ENCODE peak calls at places on chromosomes 11 and 22, in four cellular contexts. N is heart right ventricle, H is uterus, E is transverse colon. A is an unnamed sample.

GRCh38 chr11:862704-863388 is 20.2 kb downstream of the TSPAN4 start:
- DNase-seq in N (no peak), H (no peak), E (no peak), A (no peak)

GRCh38 chr22:24506802-24507438 is 11.8 kb downstream of the UPB1 start:
- DNase-seq in N (no peak), H (no peak), E (no peak), A (no peak)

GRCh38 chr11:44634401-44635281 is 69.2 kb downstream of the CD82 start:
- DNase-seq in N (peak), H (peak), E (peak), A (peak)

GRCh38 chr22:19784396-19785175 is 24.0 kb downstream of the TBX1 start:
- DNase-seq in N (peak), H (no peak), E (no peak), A (no peak)

GRCh38 chr22:28072066-28072465 is 153.0 kb upstream of the PITPNB start:
- DNase-seq in N (no peak), H (no peak), E (no peak), A (no peak)

GRCh38 chr11:71182791-71183556 is 69.4 kb downstream of the SHANK2 start:
- DNase-seq in N (no peak), H (no peak), E (no peak), A (no peak)

GRCh38 chr11:128437137-128437536 is 150.2 kb downstream of the ETS1 start:
- DNase-seq in N (no peak), H (no peak), E (no peak), A (no peak)

GRCh38 chr11:2207773-2208621 is 36.4 kb upstream of the TH start:
- DNase-seq in N (no peak), H (peak), E (no peak), A (peak)

GRCh38 chr11:76654310-76654851 is 16.2 kb downstream of the LRRC32 start:
- DNase-seq in N (peak), H (peak), E (peak), A (peak)

GRCh38 chr22:19478466-19479357 is at the start of gene UFD1:
- DNase-seq in N (peak), H (peak), E (peak), A (peak)

GRCh38 chr11:119742263-119742861 is 13.4 kb upstream of the NECTIN1 start:
- DNase-seq in N (no peak), H (peak), E (peak), A (no peak)

GRCh38 chr11:65381721-65382035 is 768 bp downstream of the SLC25A45 start:
- DNase-seq in N (no peak), H (no peak), E (no peak), A (no peak)

GRCh38 chr22:25536578-25536977 is 27.9 kb upstream of the GRK3 start:
- DNase-seq in N (no peak), H (no peak), E (no peak), A (no peak)

GRCh38 chr11:125154380-125155099 is 10.0 kb upstream of the PKNOX2 start:
- DNase-seq in N (no peak), H (no peak), E (no peak), A (no peak)

GRCh38 chr11:1300569-1301187 is 8.8 kb downstream of the TOLLIP start:
- DNase-seq in N (no peak), H (peak), E (no peak), A (peak)

GRCh38 chr11:3932698-3933097 is 77.2 kb downstream of the STIM1 start:
- DNase-seq in N (no peak), H (no peak), E (no peak), A (no peak)

GRCh38 chr11:75801362-75802021 is 13.5 kb upstream of the UVRAG start:
- DNase-seq in N (no peak), H (no peak), E (peak), A (no peak)

GRCh38 chr11:995752-996420 is 40.6 kb downstream of the MUC6 start:
- DNase-seq in N (no peak), H (peak), E (no peak), A (no peak)

GRCh38 chr11:113240389-113240788 is 74.0 kb upstream of the TTC12 start:
- DNase-seq in N (no peak), H (no peak), E (no peak), A (no peak)

GRCh38 chr22:25021409-25021808 is 68.9 kb downstream of the KIAA1671 start:
- DNase-seq in N (no peak), H (no peak), E (no peak), A (no peak)

GRCh38 chr22:41700105-41700358 is 729 bp downstream of the MEI1 start:
- DNase-seq in N (no peak), H (no peak), E (no peak), A (no peak)

GRCh38 chr22:41696714-41697113 is 2.6 kb upstream of the MEI1 start:
- DNase-seq in N (no peak), H (no peak), E (peak), A (no peak)

GRCh38 chr22:41697126-41697775 is 2.1 kb upstream of the MEI1 start:
- DNase-seq in N (peak), H (peak), E (peak), A (peak)

GRCh38 chr22:41702763-41703162 is 3.5 kb downstream of the MEI1 start:
- DNase-seq in N (no peak), H (no peak), E (no peak), A (no peak)

GRCh38 chr22:41699264-41700104 is at the start of gene MEI1:
- DNase-seq in N (peak), H (peak), E (peak), A (peak)
- H3K27ac ChIP-seq in N (no peak), H (no peak), E (no peak), A (no peak)

GRCh38 chr11:68117896-68118470 is 3.2 kb downstream of the CHKA start:
- DNase-seq in N (no peak), H (no peak), E (no peak), A (no peak)

GRCh38 chr11:68118753-68119448 is 2.3 kb downstream of the CHKA start:
- DNase-seq in N (no peak), H (no peak), E (peak), A (no peak)

GRCh38 chr11:68120212-68121066 is 749 bp downstream of the CHKA start:
- DNase-seq in N (peak), H (peak), E (peak), A (peak)

GRCh38 chr11:68122936-68123539 is 1.9 kb upstream of the CHKA start:
- DNase-seq in N (no peak), H (no peak), E (peak), A (peak)

GRCh38 chr11:68121067-68121899 is at the start of gene CHKA:
- DNase-seq in N (peak), H (peak), E (peak), A (peak)
- TF ChIP-seq CTCF in N (no peak), H (peak), E (no peak), A (no peak)

GRCh38 chr11:57567210-57567511 is 311 bp downstream of the UBE2L6 start:
- DNase-seq in N (no peak), H (no peak), E (peak), A (no peak)

GRCh38 chr11:57566564-57567209 is 785 bp downstream of the UBE2L6 start:
- DNase-seq in N (no peak), H (no peak), E (no peak), A (no peak)

GRCh38 chr11:57568330-57568766 is 876 bp upstream of the UBE2L6 start:
- DNase-seq in N (peak), H (peak), E (no peak), A (no peak)

GRCh38 chr11:57567512-57568329 is at the start of gene UBE2L6:
- DNase-seq in N (peak), H (peak), E (peak), A (peak)

DNA sequence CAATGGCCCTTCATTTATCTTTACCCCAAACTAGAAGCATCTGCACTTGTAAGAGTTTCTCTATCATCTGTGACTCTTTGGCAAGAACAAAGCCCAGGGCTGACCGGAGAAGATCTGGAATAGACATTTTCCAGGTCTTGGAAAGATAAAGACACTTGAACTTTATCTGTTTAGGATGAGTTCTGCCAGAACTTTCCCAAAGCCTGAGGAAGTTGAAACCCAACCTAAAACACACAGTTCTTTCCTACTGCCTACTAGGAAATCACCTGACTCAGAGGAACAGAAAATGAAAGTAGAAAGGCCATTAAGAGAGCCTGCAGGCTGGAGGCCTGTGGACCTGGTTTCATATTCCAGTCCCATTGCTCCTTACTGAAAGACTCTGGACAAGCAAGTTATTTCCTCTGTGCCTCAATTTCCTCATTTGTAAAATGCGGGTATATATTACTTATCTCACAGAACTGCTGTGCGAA is 1.4 kb downstream of the UBE2L6 start:
- DNase-seq in N (no peak), H (no peak), E (peak), A (peak)
- H3K4me3 ChIP-seq in N (peak), H (peak), E (peak), A (peak)

DNA sequence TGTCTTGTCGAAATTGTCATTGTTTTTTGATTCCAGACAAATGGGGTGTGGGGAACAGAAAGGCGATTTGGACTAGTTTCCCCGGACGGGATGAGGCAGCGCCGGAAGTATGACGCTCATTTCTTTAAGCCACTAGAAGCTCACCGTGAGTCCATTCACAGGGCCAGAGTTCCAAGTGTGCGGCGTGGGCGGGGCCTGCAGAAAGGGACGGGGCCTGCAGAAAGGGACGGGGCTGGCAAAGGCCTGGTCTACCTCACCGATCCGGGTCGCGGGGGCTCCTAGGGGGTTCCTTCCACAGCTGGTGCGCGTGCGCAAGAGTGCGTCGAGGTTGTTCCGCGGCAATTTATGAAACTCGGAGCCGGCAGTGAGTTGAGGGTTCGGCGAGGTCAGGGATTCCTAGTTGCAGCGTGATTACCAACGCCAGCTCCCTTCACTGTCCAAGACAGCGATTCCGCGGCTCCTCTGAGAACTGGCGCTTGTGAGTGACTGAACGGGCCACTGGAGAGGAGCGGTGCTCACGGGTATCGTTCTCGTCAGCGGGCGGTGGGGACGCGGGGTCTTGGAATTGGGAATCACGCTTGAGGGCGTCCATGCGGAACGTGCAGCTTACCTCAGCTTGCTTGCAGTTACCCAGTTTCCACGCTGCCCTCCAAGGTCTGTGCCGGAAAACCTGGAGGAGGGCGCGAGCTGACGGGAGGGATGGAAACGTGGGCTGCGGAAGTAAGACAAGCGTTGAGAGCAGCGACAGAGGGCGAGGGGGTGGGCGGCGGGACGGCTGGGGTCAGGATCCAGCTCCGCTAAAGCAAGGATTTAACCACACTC is at the start of gene ZNF215:
- DNase-seq in N (peak), H (peak), E (peak), A (peak)
- H3K27ac ChIP-seq in N (no peak), H (peak), E (peak), A (peak)

A was measured in Peyer's patch.